ENCODE peak calls at places on chromosomes 4 and X, in five cellular contexts. J, S, P, M and X are unnamed samples.

GRCh38 chr4:77158487-77158861 is 1.5 kb downstream of the CCNG2 start:
- DNase-seq in J (no peak), S (no peak), P (no peak), M (no peak), X (no peak)

GRCh38 chr4:17310269-17310652 is 201.6 kb downstream of the QDPR start:
- DNase-seq in J (no peak), S (no peak), P (no peak), M (no peak), X (no peak)

GRCh38 chr4:27836505-27836904 is 975.9 kb downstream of the STIM2 start:
- DNase-seq in J (no peak), S (no peak), P (no peak), M (no peak), X (no peak)

GRCh38 chrX:150761176-150761818 is 68.1 kb downstream of the MTMR1 start:
- DNase-seq in J (no peak), S (no peak), P (no peak), M (no peak), X (no peak)

GRCh38 chrX:1521459-1521956 is 15.5 kb downstream of the P2RY8 start:
- DNase-seq in J (peak), S (no peak), P (no peak), M (peak), X (peak)

GRCh38 chrX:10726647-10727046 is 106.3 kb upstream of the MID1 start:
- DNase-seq in J (no peak), S (no peak), P (no peak), M (no peak), X (no peak)

GRCh38 chr4:56681158-56681848 is at the start of gene HOPX:
- DNase-seq in J (peak), S (peak), P (no peak), M (no peak), X (no peak)

GRCh38 chr4:28014469-28014868 is 1153.8 kb downstream of the STIM2 start:
- DNase-seq in J (no peak), S (no peak), P (no peak), M (no peak), X (no peak)

GRCh38 chr4:158176776-158177175 is 4.0 kb upstream of the GASK1B start:
- DNase-seq in J (no peak), S (no peak), P (no peak), M (no peak), X (no peak)

GRCh38 chrX:50168305-50168704 is 32.5 kb downstream of the AKAP4 start:
- DNase-seq in J (no peak), S (no peak), P (no peak), M (no peak), X (no peak)

GRCh38 chr4:177484613-177485021 is 42.4 kb upstream of the AGA start:
- DNase-seq in J (no peak), S (no peak), P (no peak), M (peak), X (no peak)

GRCh38 chr4:54683616-54684346 is 26.0 kb downstream of the KIT start:
- DNase-seq in J (peak), S (no peak), P (no peak), M (peak), X (peak)

GRCh38 chr4:6892190-6892908 is 17.3 kb upstream of the TBC1D14 start:
- DNase-seq in J (no peak), S (peak), P (no peak), M (peak), X (peak)

GRCh38 chr4:56844817-56845580 is 23.5 kb upstream of the SPINK2 start:
- DNase-seq in J (no peak), S (no peak), P (no peak), M (no peak), X (no peak)

GRCh38 chr4:132195181-132195580 is 953.9 kb upstream of the PCDH10 start:
- DNase-seq in J (no peak), S (no peak), P (no peak), M (no peak), X (no peak)

GRCh38 chr4:67714248-67714583 is 13.3 kb upstream of the UBA6 start:
- DNase-seq in J (peak), S (no peak), P (no peak), M (peak), X (no peak)

GRCh38 chrX:24380273-24381036 is 20.0 kb downstream of the SUPT20HL1 start:
- DNase-seq in J (no peak), S (no peak), P (no peak), M (no peak), X (no peak)

GRCh38 chr4:97691111-97691605 is 452.1 kb downstream of the STPG2 start:
- DNase-seq in J (no peak), S (no peak), P (no peak), M (no peak), X (no peak)